ENCODE peak calls at places on chromosome 20, in seven cellular contexts. U, D, S, B, C, Q and X are unnamed samples.
A peak's percentile ranks its signal among the peaks of the same experiment; 100 is the strongest.

GRCh38 chr20:31747640-31748039 is 8.6 kb downstream of the TPX2 start:
- DNase-seq in U (no peak), D (no peak), S (peak; percentile 53), B (no peak), C (no peak), Q (peak; percentile 81), X (no peak)

GRCh38 chr20:32749914-32750637 is 6.8 kb upstream of the COMMD7 start:
- DNase-seq in U (no peak), D (no peak), S (no peak), B (no peak), C (no peak), Q (no peak), X (no peak)

GRCh38 chr20:40882173-40882572 is 146.4 kb upstream of the TOP1 start:
- DNase-seq in U (no peak), D (no peak), S (no peak), B (no peak), C (no peak), Q (no peak), X (no peak)

GRCh38 chr20:15905661-15906060 is 667.6 kb downstream of the KIF16B start:
- DNase-seq in U (no peak), D (no peak), S (no peak), B (no peak), C (no peak), Q (no peak), X (no peak)

GRCh38 chr20:59405226-59405815 is 104.9 kb downstream of the EDN3 start:
- DNase-seq in U (no peak), D (no peak), S (no peak), B (no peak), C (no peak), Q (no peak), X (no peak)

GRCh38 chr20:8855315-8855714 is 213.6 kb upstream of the PLCB4 start:
- DNase-seq in U (no peak), D (no peak), S (peak; percentile 61), B (peak; percentile 36), C (peak; percentile 37), Q (no peak), X (no peak)

GRCh38 chr20:48758206-48758820 is 69.5 kb downstream of the PREX1 start:
- DNase-seq in U (no peak), D (no peak), S (no peak), B (no peak), C (no peak), Q (no peak), X (peak; percentile 75)

GRCh38 chr20:33602826-33603590 is 59.1 kb upstream of the C20orf144 start:
- DNase-seq in U (no peak), D (no peak), S (peak; percentile 50), B (no peak), C (peak; percentile 42), Q (no peak), X (no peak)

GRCh38 chr20:42483694-42484303 is 705.9 kb downstream of the PTPRT start:
- DNase-seq in U (no peak), D (no peak), S (no peak), B (no peak), C (no peak), Q (no peak), X (no peak)

GRCh38 chr20:12394786-12395185 is 477.1 kb downstream of the BTBD3 start:
- DNase-seq in U (no peak), D (no peak), S (no peak), B (no peak), C (peak; percentile 25), Q (no peak), X (no peak)

GRCh38 chr20:59804347-59804746 is 129.1 kb downstream of the SYCP2 start:
- DNase-seq in U (no peak), D (no peak), S (no peak), B (no peak), C (no peak), Q (no peak), X (no peak)

GRCh38 chr20:57615472-57615855 is 4.8 kb downstream of the ZBP1 start:
- DNase-seq in U (no peak), D (no peak), S (no peak), B (no peak), C (no peak), Q (no peak), X (no peak)

GRCh38 chr20:10375191-10375590 is 58.8 kb downstream of the MKKS start:
- DNase-seq in U (no peak), D (no peak), S (no peak), B (peak; percentile 33), C (no peak), Q (no peak), X (no peak)

GRCh38 chr20:38485041-38485440 is 12.4 kb downstream of the RALGAPB start:
- DNase-seq in U (no peak), D (no peak), S (no peak), B (no peak), C (no peak), Q (no peak), X (no peak)

GRCh38 chr20:59583428-59584277 is 20.7 kb upstream of the PHACTR3 start:
- DNase-seq in U (no peak), D (peak; percentile 81), S (no peak), B (no peak), C (peak; percentile 47), Q (no peak), X (no peak)

GRCh38 chr20:62737971-62738881 is 29.6 kb downstream of the NTSR1 start:
- DNase-seq in U (no peak), D (no peak), S (no peak), B (no peak), C (peak; percentile 67), Q (peak; percentile 58), X (no peak)

GRCh38 chr20:15220009-15220656 is 882.7 kb upstream of the FLRT3 start:
- DNase-seq in U (no peak), D (no peak), S (no peak), B (no peak), C (no peak), Q (no peak), X (no peak)

GRCh38 chr20:24755411-24755922 is 193.6 kb upstream of the CST7 start:
- DNase-seq in U (no peak), D (no peak), S (no peak), B (peak; percentile 58), C (no peak), Q (no peak), X (no peak)

GRCh38 chr20:64155258-64156135 is 8.8 kb upstream of the MYT1 start:
- DNase-seq in U (no peak), D (peak; percentile 53), S (no peak), B (no peak), C (no peak), Q (no peak), X (no peak)

GRCh38 chr20:47224300-47224791 is 132.2 kb downstream of the ZMYND8 start:
- DNase-seq in U (no peak), D (no peak), S (no peak), B (no peak), C (no peak), Q (no peak), X (no peak)
- TF ChIP-seq CTCF in U (no peak), D (no peak), S (no peak), B (no peak), C (no peak), Q (no peak), X (no peak)

DNA sequence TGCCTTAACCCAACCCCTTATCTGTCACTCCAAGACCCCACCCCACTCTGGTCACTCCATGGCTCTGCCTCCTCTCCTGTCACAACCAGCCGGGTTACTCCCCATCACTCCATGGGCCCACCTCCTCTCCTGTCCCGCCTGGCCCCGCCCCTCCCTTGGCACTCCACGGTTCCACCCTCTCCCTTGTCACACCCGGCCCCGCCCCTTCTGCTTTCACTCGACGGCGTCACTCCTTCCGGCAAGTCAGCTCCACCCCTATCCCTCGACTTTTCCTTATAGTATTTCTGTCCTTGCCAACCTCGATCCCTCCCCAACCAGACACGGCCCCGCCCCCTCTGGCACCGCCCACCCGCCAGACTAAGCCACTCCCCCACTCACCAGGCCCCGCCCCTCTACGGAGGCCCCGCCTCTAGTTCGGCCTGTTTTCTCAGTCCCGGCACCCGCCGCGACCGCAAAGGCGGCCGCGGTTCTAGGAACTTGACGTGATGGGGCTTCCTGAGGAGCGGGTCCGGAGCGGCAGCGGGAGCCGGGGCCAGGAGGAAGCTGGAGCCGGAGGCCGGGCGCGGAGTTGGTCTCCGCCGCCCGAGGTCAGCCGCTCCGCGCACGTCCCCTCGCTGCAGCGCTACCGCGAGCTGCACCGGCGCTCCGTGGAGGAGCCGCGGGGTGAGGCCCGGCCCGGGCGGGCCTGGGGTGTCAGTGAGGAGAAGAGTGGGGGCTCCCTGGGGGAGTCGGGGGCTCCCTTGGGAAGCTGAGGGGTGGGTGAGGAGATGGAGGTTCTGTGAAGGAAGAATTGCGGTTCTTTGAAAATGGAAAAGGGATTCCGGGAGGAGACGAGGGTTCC is at the start of gene ACSS2:
- DNase-seq in U (peak; percentile 98), D (peak; percentile 99), S (peak; percentile 97), B (peak; percentile 99), C (peak; percentile 100), Q (peak; percentile 100), X (peak; percentile 86)
- TF ChIP-seq CTCF in U (no peak), D (no peak), S (no peak), B (no peak), C (no peak), Q (no peak), X (no peak)

GRCh38 chr20:44828640-44829039 is 18.3 kb upstream of the RIMS4 start:
- DNase-seq in U (no peak), D (no peak), S (no peak), B (no peak), C (no peak), Q (no peak), X (no peak)

GRCh38 chr20:44830995-44831394 is 20.6 kb upstream of the RIMS4 start:
- DNase-seq in U (no peak), D (no peak), S (no peak), B (no peak), C (no peak), Q (no peak), X (no peak)

GRCh38 chr20:44829688-44830087 is 19.3 kb upstream of the RIMS4 start:
- DNase-seq in U (no peak), D (no peak), S (no peak), B (no peak), C (no peak), Q (no peak), X (no peak)

GRCh38 chr20:44830523-44830922 is 20.2 kb upstream of the RIMS4 start:
- DNase-seq in U (no peak), D (no peak), S (no peak), B (no peak), C (no peak), Q (no peak), X (no peak)

DNA sequence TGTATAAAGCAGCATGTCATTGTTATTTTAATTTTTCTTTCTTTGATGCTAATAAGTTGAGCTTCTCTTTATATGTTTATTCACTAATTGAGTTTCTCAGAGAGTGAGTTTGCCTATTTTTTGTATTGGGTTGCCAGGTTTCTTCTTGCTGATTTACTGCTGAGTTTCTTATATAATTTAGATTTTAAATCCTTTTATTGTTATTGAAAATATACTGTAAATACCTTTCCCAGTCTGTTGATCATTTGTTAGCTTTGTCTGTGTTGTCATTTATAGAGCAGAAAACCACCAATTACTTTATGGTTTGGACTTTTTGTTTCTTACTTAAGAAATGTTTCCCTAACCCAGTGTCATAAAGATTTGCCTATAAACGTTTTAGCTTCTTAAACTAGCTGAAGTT is 17.1 kb upstream of the RIMS4 start:
- DNase-seq in U (no peak), D (no peak), S (no peak), B (no peak), C (no peak), Q (no peak), X (no peak)
- TF ChIP-seq CTCF in U (no peak), D (no peak), S (no peak), B (no peak), C (no peak), Q (no peak), X (no peak)

DNA sequence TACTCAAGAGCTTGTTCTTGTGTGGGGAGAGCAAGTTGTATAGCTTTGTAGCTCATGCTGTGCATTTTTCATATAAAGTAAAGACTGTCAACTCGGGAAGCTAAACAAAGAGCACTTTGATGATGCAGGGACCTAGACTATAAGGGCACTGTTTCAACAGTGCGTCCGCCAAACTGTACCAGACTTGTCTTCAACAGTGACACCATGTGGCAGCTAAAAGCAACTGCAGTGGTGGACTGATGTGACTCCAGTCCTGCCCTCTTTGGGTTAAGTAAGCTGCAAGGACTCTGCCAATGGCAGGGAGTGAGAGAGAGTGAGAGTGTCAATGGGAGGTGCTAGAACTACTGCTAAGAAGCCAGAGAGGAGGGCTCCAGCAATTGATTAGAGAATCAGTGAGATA is 48.1 kb upstream of the MC3R start:
- DNase-seq in U (no peak), D (no peak), S (no peak), B (no peak), C (peak; percentile 17), Q (no peak), X (no peak)
- TF ChIP-seq CTCF in U (peak; percentile 54), D (no peak), S (peak; percentile 4), B (peak; percentile 26), C (peak; percentile 19), Q (no peak), X (no peak)